ENCODE peak calls at places on chromosomes 16 and 17, in six cellular contexts. V is A549, T is K562, O is HepG2, R is GM12878, G is endothelial cell of umbilical vein. X is an unnamed sample.
A peak's percentile ranks its signal among the peaks of the same experiment; 100 is the strongest.

GRCh38 chr16:4212207-4212933 is 29.5 kb downstream of the SRL start:
- DNase-seq in O (no peak), G (no peak), V (no peak), R (no peak), T (no peak), X (no peak)

GRCh38 chr17:19728114-19728495 is 11.7 kb upstream of the SLC47A2 start:
- DNase-seq in T (no peak), G (peak; percentile 89), V (peak; percentile 69), O (peak; percentile 44), R (no peak), X (no peak)

GRCh38 chr16:27252206-27252585 is 16.4 kb downstream of the NSMCE1 start:
- DNase-seq in R (no peak), G (no peak), V (no peak), O (no peak), T (no peak), X (no peak)

GRCh38 chr17:79510071-79510470 is 100.8 kb downstream of the RBFOX3 start:
- DNase-seq in G (no peak), T (no peak), R (no peak), O (no peak), V (no peak), X (no peak)

GRCh38 chr17:31919802-31920525 is 16.8 kb upstream of the SUZ12 start:
- DNase-seq in O (peak; percentile 6), G (no peak), V (no peak), R (no peak), T (no peak), X (no peak)

GRCh38 chr17:48238933-48239602 is 131.5 kb downstream of the SNX11 start:
- DNase-seq in R (no peak), O (no peak), T (no peak), V (no peak), G (no peak), X (no peak)

GRCh38 chr16:64292953-64293352 is 828.9 kb downstream of the CDH11 start:
- DNase-seq in R (no peak), V (no peak), T (no peak), O (no peak), G (no peak), X (no peak)

GRCh38 chr16:78478267-78478821 is 378.9 kb downstream of the WWOX start:
- DNase-seq in O (no peak), G (no peak), R (no peak), V (peak; percentile 18), T (peak; percentile 15), X (no peak)

GRCh38 chr16:9099131-9099625 is 7.7 kb downstream of the HAPSTR1 start:
- DNase-seq in T (no peak), V (no peak), O (peak; percentile 36), R (no peak), G (no peak), X (peak; percentile 71)

GRCh38 chr17:29059281-29059680 is 16.3 kb downstream of the PIPOX start:
- DNase-seq in V (peak; percentile 58), O (peak; percentile 28), R (no peak), T (no peak), G (no peak), X (no peak)

GRCh38 chr17:76053230-76054111 is 18.8 kb downstream of the SRP68 start:
- DNase-seq in T (no peak), R (no peak), V (peak; percentile 45), O (no peak), G (peak; percentile 79), X (peak; percentile 42)

GRCh38 chr16:75264999-75265910 is 13.8 kb upstream of the BCAR1 start:
- DNase-seq in O (no peak), T (peak; percentile 58), R (no peak), V (no peak), G (no peak), X (no peak)

GRCh38 chr16:29126057-29126494 is 141.2 kb downstream of the LAT start:
- DNase-seq in O (no peak), T (no peak), R (no peak), G (no peak), V (no peak), X (peak; percentile 9)
- TF ChIP-seq MYC in O (no peak), T (no peak), R (no peak), G (no peak), V (no peak), X (no peak)

GRCh38 chr17:6651483-6652452 is at the start of the genes C17orf100 and MED31:
- DNase-seq in T (peak; percentile 98), G (peak; percentile 88), O (peak; percentile 95), R (peak; percentile 67), V (peak; percentile 95), X (peak; percentile 89)
- TF ChIP-seq POLR2A in T (peak; percentile 78), G (peak; percentile 95), O (peak; percentile 90), R (peak; percentile 76), V (peak; percentile 69), X (peak; percentile 56)

DNA sequence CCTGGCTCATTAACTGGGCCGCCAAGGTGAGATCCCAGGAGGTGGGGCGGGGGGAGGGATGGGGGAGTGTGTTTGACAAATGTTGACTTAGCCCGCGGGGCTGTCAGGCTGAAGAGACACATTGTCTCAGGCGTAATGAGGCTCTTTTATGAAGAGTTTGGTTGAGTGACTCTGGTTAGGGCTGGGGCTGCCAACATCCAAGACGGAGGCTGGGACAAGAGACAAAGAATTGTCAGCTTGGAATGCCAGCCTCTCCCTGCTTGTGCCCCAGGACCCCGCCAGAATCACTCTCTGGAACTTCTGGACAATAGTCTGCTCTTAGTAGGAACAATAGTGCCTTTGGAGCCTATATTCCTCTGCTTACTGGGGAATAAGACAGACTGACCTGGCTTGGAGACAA is 24.0 kb downstream of the PCTP start:
- DNase-seq in T (no peak), R (no peak), V (no peak), G (no peak), O (peak; percentile 50), X (no peak)
- TF ChIP-seq MAX in T (no peak), R (no peak), V (no peak), G (no peak), O (no peak), X (no peak)

GRCh38 chr16:67183-67791 is 5.1 kb downstream of the RHBDF1 start:
- DNase-seq in V (no peak), G (no peak), T (no peak), O (no peak), R (no peak), X (no peak)

GRCh38 chr16:63998-64913 is 8.2 kb downstream of the RHBDF1 start:
- DNase-seq in R (no peak), T (no peak), O (no peak), V (no peak), G (no peak), X (no peak)

GRCh38 chr16:64914-65255 is 7.5 kb downstream of the RHBDF1 start:
- DNase-seq in V (no peak), G (no peak), R (no peak), T (no peak), O (no peak), X (no peak)

GRCh38 chr16:66309-67182 is 5.9 kb downstream of the RHBDF1 start:
- DNase-seq in R (no peak), T (no peak), G (no peak), V (no peak), O (no peak), X (no peak)

DNA sequence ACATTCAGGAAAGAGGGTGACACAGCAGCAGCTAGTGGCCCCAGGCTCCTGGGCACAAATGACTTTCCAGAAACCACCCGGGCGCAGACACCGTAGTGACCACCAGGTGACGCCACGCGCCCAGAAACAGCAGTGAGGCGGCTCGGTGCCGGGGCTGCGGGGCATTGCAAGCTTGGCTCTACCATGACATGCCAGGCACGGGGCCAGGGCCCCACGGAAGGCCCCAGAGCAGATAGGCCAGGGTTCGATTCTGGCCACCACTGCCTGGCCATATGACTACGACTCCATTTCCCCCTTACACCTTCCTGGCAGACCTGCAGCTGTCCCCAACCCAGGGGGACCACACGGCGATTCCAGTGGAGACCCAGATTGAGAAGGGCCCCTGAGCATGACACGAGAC is 6.7 kb downstream of the RHBDF1 start:
- DNase-seq in V (peak; percentile 79), T (peak; percentile 76), R (no peak), G (peak; percentile 72), O (peak; percentile 56), X (peak; percentile 75)
- TF ChIP-seq MYC in V (no peak), T (no peak), R (no peak), G (no peak), O (peak; percentile 32), X (peak; percentile 43)

GRCh38 chr16:30527635-30528178 is 1.3 kb upstream of the ZNF768 start:
- DNase-seq in T (no peak), O (no peak), V (no peak), R (peak; percentile 33), G (no peak), X (peak; percentile 89)
- TF ChIP-seq POLR2A in T (no peak), O (no peak), V (peak; percentile 28), R (no peak), G (no peak), X (no peak)

DNA sequence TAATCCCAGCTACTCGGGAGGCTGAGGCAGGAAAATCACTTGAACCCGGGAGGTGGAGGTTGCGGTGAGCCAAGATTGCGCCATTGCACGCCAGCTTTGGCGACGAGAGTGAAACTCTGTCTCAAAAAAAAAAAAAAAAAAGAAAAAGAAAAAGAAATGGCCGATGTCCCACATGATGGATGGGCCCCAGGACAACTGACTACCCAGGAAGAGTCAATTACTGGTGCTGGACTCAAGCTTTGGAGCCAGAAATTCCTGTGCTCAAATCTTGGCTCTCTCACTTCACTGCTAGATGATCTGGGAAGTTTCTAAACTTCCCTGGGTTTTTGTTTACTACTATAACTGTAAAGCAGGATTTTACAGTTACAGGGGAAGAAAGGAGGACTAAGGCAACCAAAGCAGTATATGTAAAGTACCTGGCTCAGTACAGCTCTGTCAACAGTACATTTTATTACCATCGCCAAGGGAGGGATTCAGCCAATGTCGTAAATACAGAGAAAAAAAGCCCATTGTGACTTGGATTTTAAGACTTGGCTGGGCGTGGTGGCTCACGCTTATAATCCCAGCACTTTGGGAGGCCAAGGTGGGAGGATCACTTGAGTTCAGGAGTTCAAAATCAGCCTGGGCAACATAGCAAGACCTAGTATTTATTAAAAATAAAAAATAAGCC is 11.9 kb downstream of the C16orf86 start:
- DNase-seq in V (no peak), O (no peak), G (no peak), T (no peak), R (no peak), X (no peak)
- TF ChIP-seq MAX in V (no peak), O (no peak), G (no peak), T (no peak), R (no peak), X (no peak)